ENCODE peak calls at places on chromosome 2, in five cellular contexts. O is AG09309, Y is lower lobe of right lung, T is AG04450, K is WERI-Rb-1. R is an unnamed sample.

GRCh38 chr2:181077128-181077709 is 96.8 kb downstream of the UBE2E3 start:
- DNase-seq in O (peak; percentile 16), Y (no peak), T (no peak), K (no peak), R (peak; percentile 31)

GRCh38 chr2:224311226-224311625 is 90.7 kb downstream of the FAM124B start:
- DNase-seq in O (no peak), Y (no peak), T (no peak), K (no peak), R (no peak)

GRCh38 chr2:181806039-181806392 is 85.5 kb upstream of the ITPRID2 start:
- DNase-seq in O (no peak), Y (no peak), T (no peak), K (no peak), R (no peak)

GRCh38 chr2:140504596-140504995 is 1626.2 kb downstream of the LRP1B start:
- DNase-seq in O (no peak), Y (no peak), T (no peak), K (no peak), R (no peak)

GRCh38 chr2:9753276-9753600 is 90.0 kb upstream of the TAF1B start:
- DNase-seq in O (peak; percentile 88), Y (no peak), T (peak; percentile 58), K (no peak), R (peak; percentile 78)

GRCh38 chr2:163719278-163719677 is 16.5 kb downstream of the FIGN start:
- DNase-seq in O (no peak), Y (no peak), T (no peak), K (no peak), R (no peak)

GRCh38 chr2:101900375-101900774 is 91.4 kb upstream of the IL1R2 start:
- DNase-seq in O (no peak), Y (no peak), T (no peak), K (no peak), R (no peak)

GRCh38 chr2:46719499-46719898 is 196.1 kb downstream of the MCFD2 start:
- DNase-seq in O (no peak), Y (no peak), T (peak; percentile 34), K (no peak), R (no peak)

DNA sequence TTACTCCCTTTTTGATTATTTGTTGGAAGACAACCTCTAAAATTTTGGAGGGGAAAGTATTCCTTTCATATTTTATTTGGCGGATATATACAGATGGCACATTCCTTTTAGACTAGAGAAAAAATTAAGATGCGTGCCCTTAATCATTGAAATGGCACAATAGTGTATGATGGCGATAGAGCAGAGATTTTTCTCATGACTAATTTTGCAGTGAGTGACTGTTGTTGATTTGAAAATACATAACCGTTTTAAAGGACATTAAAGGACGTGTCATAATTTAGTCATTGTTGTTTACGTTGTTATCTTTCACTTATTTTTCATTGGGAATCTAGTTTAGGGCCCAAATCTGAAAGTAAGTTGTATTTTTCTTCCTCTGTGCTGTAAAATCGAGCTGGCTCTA is 61.7 kb downstream of the CERS6 start:
- DNase-seq in O (no peak), Y (no peak), T (no peak), K (no peak), R (no peak)
- H3K4me3 ChIP-seq in O (no peak overlapping the region), Y (no peak overlapping the region), T (no peak overlapping the region), K (no peak overlapping the region), R (no peak overlapping the region)

GRCh38 chr2:64359892-64360657 is 93.9 kb upstream of the LGALSL start:
- DNase-seq in O (peak; percentile 64), Y (peak; percentile 59), T (peak; percentile 63), K (no peak), R (peak; percentile 22)
- TF ChIP-seq CTCF in O (peak; percentile 13), Y (no peak), T (no peak), K (no peak), R (peak; percentile 4)

GRCh38 chr2:100855084-100855483 is 35.1 kb downstream of the NPAS2 start:
- DNase-seq in O (no peak), Y (no peak), T (no peak), K (no peak), R (no peak)
- H3K4me3 ChIP-seq in O (no peak overlapping the region), Y (no peak overlapping the region), T (no peak overlapping the region), K (no peak overlapping the region), R (no peak overlapping the region)

GRCh38 chr2:12173271-12173942 is 427.0 kb downstream of the LPIN1 start:
- DNase-seq in O (no peak), Y (no peak), T (no peak), K (no peak), R (no peak)
- TF ChIP-seq CTCF in O (peak; percentile 63), Y (no peak), T (peak; percentile 50), K (peak; percentile 58), R (peak; percentile 6)

DNA sequence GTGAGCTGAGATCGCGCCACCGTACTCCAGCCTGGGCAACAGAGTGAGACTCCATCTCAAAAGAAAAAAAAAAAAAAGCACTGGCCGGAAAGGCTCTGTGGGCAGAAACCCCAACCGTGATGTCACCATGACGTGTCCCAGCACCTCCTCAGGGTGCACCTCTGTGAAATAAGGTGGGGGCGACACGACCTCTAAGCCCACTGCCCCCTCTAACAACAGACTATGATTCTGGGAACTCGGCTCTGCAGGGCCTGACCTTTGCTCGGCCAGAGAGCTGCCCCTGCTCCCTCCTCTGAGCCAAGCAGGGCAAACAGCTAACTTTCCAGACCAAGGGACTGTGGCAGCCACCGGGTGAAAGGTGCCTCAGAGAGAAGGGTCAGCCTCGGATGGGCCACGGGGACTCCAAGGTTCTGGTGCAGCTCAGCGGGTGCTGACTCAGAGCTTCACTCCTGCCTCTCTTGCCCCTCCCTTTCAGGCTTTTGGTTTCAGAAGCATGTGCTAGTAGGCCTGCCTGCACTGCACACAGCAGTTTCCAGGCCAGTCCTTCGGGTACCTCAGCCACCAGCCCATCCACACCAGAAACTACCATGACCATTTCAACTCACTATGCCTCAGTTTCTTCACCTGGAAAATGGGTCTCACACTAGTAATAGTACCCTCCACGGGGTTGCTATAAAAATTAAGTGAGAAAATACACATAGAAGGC is 8.0 kb downstream of the TMBIM1 start:
- DNase-seq in O (no peak), Y (no peak), T (peak; percentile 39), K (no peak), R (peak; percentile 72)
- H3K4me3 ChIP-seq in O (no peak overlapping the region), Y (peak overlapping the region; percentile 21), T (no peak overlapping the region), K (no peak overlapping the region), R (peak overlapping the region; percentile 26)

DNA sequence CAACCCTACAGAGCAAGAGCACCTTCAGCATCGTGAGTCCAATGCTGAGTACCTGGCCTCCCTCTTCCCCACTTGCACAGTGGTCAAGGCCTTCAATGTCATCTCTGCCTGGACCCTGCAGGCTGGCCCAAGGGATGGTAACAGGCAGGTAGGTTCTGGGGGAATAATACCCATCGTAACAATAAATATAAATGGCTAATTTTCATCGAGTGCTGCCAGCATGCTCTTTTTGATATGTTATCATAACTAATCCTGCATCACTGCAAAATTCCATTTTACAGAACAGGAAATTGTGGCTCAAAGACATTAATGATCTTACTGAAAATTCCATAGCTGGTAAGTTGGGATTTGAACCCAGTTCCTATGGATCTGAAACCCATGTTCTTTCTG is 22.2 kb downstream of the STEAP3 start:
- DNase-seq in O (no peak), Y (no peak), T (no peak), K (no peak), R (no peak)
- TF ChIP-seq CTCF in O (no peak), Y (no peak), T (no peak), K (no peak), R (no peak)

GRCh38 chr2:105039559-105039958 is 1.7 kb downstream of the MRPS9 start:
- DNase-seq in O (no peak), Y (no peak), T (no peak), K (no peak), R (no peak)
- H3K4me3 ChIP-seq in O (no peak overlapping the region), Y (no peak overlapping the region), T (no peak overlapping the region), K (no peak overlapping the region), R (no peak overlapping the region)

GRCh38 chr2:40935349-40935748 is 483.5 kb upstream of the SLC8A1 start:
- DNase-seq in O (no peak), Y (no peak), T (no peak), K (no peak), R (no peak)
- TF ChIP-seq CTCF in O (no peak), Y (no peak), T (no peak), K (peak; percentile 29), R (no peak)

DNA sequence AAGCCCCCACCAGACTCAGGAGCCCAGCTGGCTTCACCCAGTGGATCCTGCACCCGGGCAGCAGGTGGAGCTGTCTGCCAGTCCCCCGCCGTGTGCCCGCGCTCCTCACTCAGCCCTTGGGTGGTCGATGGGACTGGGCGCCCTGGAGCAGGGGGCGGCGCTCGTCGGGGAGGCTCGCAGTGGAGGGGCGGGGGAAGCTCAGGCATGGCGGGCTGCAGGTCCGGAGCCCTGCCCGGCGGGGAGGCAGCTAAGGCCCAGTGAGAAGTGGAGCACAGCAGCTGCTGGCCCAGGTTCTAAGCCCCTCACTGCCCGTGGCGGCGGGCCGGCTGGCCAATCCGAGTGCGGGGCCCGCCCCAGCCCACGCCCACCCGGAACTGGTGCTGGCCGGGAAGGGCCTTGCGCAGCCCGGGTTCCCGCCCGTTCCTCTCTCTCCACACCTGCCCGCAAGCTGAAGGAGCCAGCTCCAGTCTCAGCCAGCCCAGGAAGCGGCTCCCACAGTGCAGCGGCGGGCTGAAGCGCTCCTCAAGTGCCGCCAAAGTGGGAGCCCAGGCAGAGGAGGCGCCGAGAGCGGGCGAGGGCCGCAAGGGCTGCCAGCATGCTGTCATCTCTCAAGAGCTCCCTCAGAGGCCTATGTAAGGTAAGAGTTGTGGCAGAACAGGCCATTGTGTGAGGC is 1307.8 kb upstream of the TMEFF2 start:
- DNase-seq in O (no peak), Y (no peak), T (no peak), K (no peak), R (no peak)
- H3K4me3 ChIP-seq in O (no peak overlapping the region), Y (no peak overlapping the region), T (no peak overlapping the region), K (no peak overlapping the region), R (no peak overlapping the region)